ENCODE peak calls at places on chromosomes 16 and 17, in nine cellular contexts. Z is RPMI7951; Q is ELF-1; U is adrenal gland; C is stimulated activated CD8-positive, alpha-beta memory T cell treated with anti-CD3 and anti-CD28 coated beads, Interleukin-2, amount 100 ng/mL, for 1 hour; K is astrocyte; B is ELR; T is endothelial cell; O is activated gamma-delta T cell. E is an unnamed sample.

GRCh38 chr16:70805787-70806186 is 4.8 kb upstream of the VAC14 start:
- DNase-seq in K (peak; percentile 86), C (no peak), O (no peak), Z (peak; percentile 73), B (peak; percentile 98), Q (no peak), U (no peak), T (no peak), E (no peak)

GRCh38 chr17:68201425-68201785 is 46.4 kb upstream of the AMZ2 start:
- DNase-seq in C (no peak), Z (no peak), O (no peak), K (no peak), U (no peak), B (no peak), Q (no peak), T (no peak), E (no peak)

GRCh38 chr16:48860341-48860740 is 250.4 kb upstream of the N4BP1 start:
- DNase-seq in C (no peak), U (no peak), Z (peak; percentile 61), O (no peak), Q (no peak), B (no peak), K (no peak), T (no peak), E (peak; percentile 29)

GRCh38 chr17:57422574-57423164 is 166.3 kb downstream of the MSI2 start:
- DNase-seq in C (no peak), U (peak; percentile 92), Z (peak; percentile 89), T (no peak), K (peak; percentile 70), Q (no peak), O (no peak), B (peak; percentile 69), E (peak; percentile 55)

GRCh38 chr16:73052441-73053030 is 4.6 kb upstream of the ZFHX3 start:
- DNase-seq in O (no peak), Q (no peak), K (no peak), U (no peak), T (no peak), Z (no peak), B (no peak), C (no peak), E (no peak)

GRCh38 chr17:68733241-68734176 is 132.3 kb upstream of the FAM20A start:
- DNase-seq in O (no peak), K (peak; percentile 58), U (peak; percentile 38), T (no peak), B (peak; percentile 9), C (no peak), Z (peak; percentile 81), Q (peak; percentile 86), E (no peak)

GRCh38 chr16:14415291-14415690 is 214.8 kb downstream of the PARN start:
- DNase-seq in T (no peak), C (no peak), U (no peak), Q (no peak), B (no peak), K (no peak), O (no peak), Z (no peak), E (no peak)

GRCh38 chr17:73474370-73474988 is 162.7 kb upstream of the CDC42EP4 start:
- DNase-seq in C (peak; percentile 9), K (peak; percentile 49), Z (peak; percentile 72), U (peak; percentile 80), B (peak; percentile 50), O (no peak), Q (peak; percentile 34), T (no peak), E (peak; percentile 78)

GRCh38 chr16:85361441-85362118 is 249.3 kb upstream of the CIBAR2 start:
- DNase-seq in B (no peak), K (no peak), T (no peak), C (no peak), Z (no peak), Q (no peak), O (no peak), U (peak; percentile 81), E (no peak)

GRCh38 chr17:71057448-71057847 is 888.1 kb downstream of the KCNJ2 start:
- DNase-seq in K (no peak), B (no peak), Q (no peak), T (no peak), C (no peak), U (no peak), O (no peak), Z (peak; percentile 14), E (no peak)

GRCh38 chr16:19639986-19640421 is 78.0 kb downstream of the KNOP1 start:
- DNase-seq in Q (no peak), C (no peak), U (peak; percentile 19), O (no peak), K (no peak), T (no peak), Z (no peak), B (no peak), E (no peak)

GRCh38 chr16:31206776-31207175 is 4.2 kb upstream of the PYCARD start:
- DNase-seq in U (peak; percentile 74), K (no peak), B (no peak), C (no peak), T (no peak), O (no peak), Q (no peak), Z (no peak), E (no peak)

GRCh38 chr16:2210386-2211365 is at the start of gene BRICD5:
- DNase-seq in O (no peak), K (no peak), U (no peak), Q (peak; percentile 47), Z (no peak), C (no peak), T (no peak), B (no peak), E (no peak)

GRCh38 chr16:2828876-2829430 is 1.1 kb upstream of the ZG16B start:
- DNase-seq in C (no peak), Z (no peak), T (no peak), O (no peak), U (no peak), Q (no peak), B (no peak), K (no peak), E (no peak)

GRCh38 chr17:37405955-37406634 is 541 bp downstream of the ACACA start:
- DNase-seq in C (no peak), Z (peak; percentile 8), T (no peak), B (no peak), U (no peak), O (no peak), Q (peak; percentile 59), K (no peak), E (no peak)

GRCh38 chr17:60355663-60356594 is 36.0 kb downstream of the USP32 start:
- DNase-seq in O (no peak), Q (no peak), C (no peak), B (no peak), Z (no peak), U (no peak), K (no peak), T (no peak), E (no peak)

GRCh38 chr16:55010492-55011260 is 80.0 kb downstream of the IRX5 start:
- DNase-seq in Q (no peak), C (no peak), U (no peak), T (no peak), K (no peak), O (no peak), B (no peak), Z (no peak), E (no peak)

GRCh38 chr16:50279142-50279865 is 13.0 kb downstream of the ADCY7 start:
- DNase-seq in C (no peak), Q (no peak), K (no peak), U (peak; percentile 67), T (no peak), Z (peak; percentile 58), B (no peak), O (no peak), E (no peak)

GRCh38 chr17:56367381-56367780 is 214.1 kb downstream of the ANKFN1 start:
- DNase-seq in U (no peak), C (no peak), Z (peak; percentile 6), T (no peak), B (no peak), O (no peak), K (no peak), Q (peak; percentile 1), E (no peak)

GRCh38 chr17:17036520-17036998 is 5.7 kb upstream of the MPRIP start:
- DNase-seq in Q (no peak), Z (peak; percentile 55), B (no peak), U (peak; percentile 19), T (no peak), K (no peak), C (no peak), O (no peak), E (no peak)

GRCh38 chr17:42543190-42544079 is 7.4 kb downstream of the NAGLU start:
- DNase-seq in T (no peak), U (peak; percentile 25), Q (no peak), C (no peak), Z (no peak), B (no peak), K (no peak), O (no peak), E (no peak)

GRCh38 chr17:15913826-15914225 is 31.1 kb upstream of the ADORA2B start:
- DNase-seq in Q (no peak), T (no peak), C (no peak), O (no peak), Z (no peak), B (no peak), K (no peak), U (no peak), E (no peak)

GRCh38 chr17:14156689-14157088 is 80.0 kb downstream of the CDRT15 start:
- DNase-seq in C (no peak), K (no peak), Z (peak; percentile 16), Q (no peak), U (no peak), O (no peak), T (no peak), B (no peak), E (peak; percentile 85)

GRCh38 chr16:53945996-53946395 is 242.0 kb downstream of the FTO start:
- DNase-seq in B (peak; percentile 61), U (no peak), O (no peak), C (no peak), K (peak; percentile 30), T (peak; percentile 25), Q (peak; percentile 31), Z (peak; percentile 51), E (peak; percentile 44)